ENCODE peak calls at places on chromosome 19, in four cellular contexts. W is tibial artery, G is cardiac muscle cell, S is stomach. X is an unnamed sample.

GRCh38 chr19:30208661-30209060 is 163.5 kb upstream of the ZNF536 start:
- DNase-seq in W (no peak), G (no peak), S (no peak), X (no peak)

GRCh38 chr19:38713227-38713649 is 31.0 kb downstream of the CAPN12 start:
- DNase-seq in W (peak; percentile 92), G (no peak), S (peak; percentile 87), X (no peak)

GRCh38 chr19:52542984-52543664 is 15.7 kb downstream of the ZNF808 start:
- DNase-seq in W (no peak), G (no peak), S (no peak), X (no peak)

GRCh38 chr19:19866599-19867248 is 1.0 kb downstream of the ZNF253 start:
- DNase-seq in W (no peak), G (peak; percentile 73), S (no peak), X (peak; percentile 75)

GRCh38 chr19:14542721-14543328 is 13.4 kb downstream of the TECR start:
- DNase-seq in W (no peak), G (no peak), S (no peak), X (no peak)

GRCh38 chr19:18416778-18417249 is 2.4 kb upstream of the SSBP4 start:
- DNase-seq in W (peak; percentile 96), G (peak; percentile 89), S (peak; percentile 74), X (no peak)

GRCh38 chr19:47273313-47274070 is 1.2 kb upstream of the INAFM1 start:
- DNase-seq in W (peak; percentile 98), G (peak; percentile 94), S (peak; percentile 94), X (no peak)

GRCh38 chr19:12840091-12841079 is 2.1 kb downstream of the MAST1 start:
- DNase-seq in W (no peak), G (peak; percentile 92), S (peak; percentile 71), X (peak; percentile 88)

GRCh38 chr19:3868770-3869456 is at the start of gene ZFR2:
- DNase-seq in W (no peak), G (peak; percentile 63), S (no peak), X (no peak)

GRCh38 chr19:39126593-39127187 is 1.1 kb downstream of the PAK4 start:
- DNase-seq in W (no peak), G (no peak), S (peak; percentile 86), X (no peak)

GRCh38 chr19:19146865-19147264 is 8.6 kb upstream of the TMEM161A start:
- DNase-seq in W (no peak), G (no peak), S (no peak), X (no peak)

GRCh38 chr19:17496337-17496997 is 15.0 kb upstream of the PGLS start:
- DNase-seq in W (no peak), G (peak; percentile 79), S (peak; percentile 76), X (no peak)

GRCh38 chr19:18896421-18896841 is 473 bp upstream of the CERS1 start:
- DNase-seq in W (peak; percentile 61), G (peak; percentile 22), S (no peak), X (no peak)

GRCh38 chr19:2032296-2032941 is 16.9 kb upstream of the BTBD2 start:
- DNase-seq in W (peak; percentile 99), G (no peak), S (peak; percentile 98), X (no peak)

GRCh38 chr19:23882493-23882892 is 32.2 kb upstream of the ZNF726 start:
- DNase-seq in W (no peak), G (no peak), S (peak; percentile 56), X (no peak)

GRCh38 chr19:55528030-55528801 is 8.7 kb downstream of the SBK2 start:
- DNase-seq in W (no peak), G (no peak), S (no peak), X (no peak)

GRCh38 chr19:11963566-11964355 is 1.1 kb upstream of the ZNF763 start:
- DNase-seq in W (peak; percentile 89), G (peak; percentile 87), S (peak; percentile 76), X (peak; percentile 61)

GRCh38 chr19:36009220-36009619 is 607 bp upstream of the SYNE4 start:
- DNase-seq in W (peak; percentile 88), G (peak; percentile 65), S (peak; percentile 72), X (no peak)

GRCh38 chr19:47369923-47370625 is 21.0 kb downstream of the DHX34 start:
- DNase-seq in W (no peak), G (no peak), S (no peak), X (no peak)

GRCh38 chr19:19858751-19859150 is 6.9 kb upstream of the ZNF253 start:
- DNase-seq in W (no peak), G (no peak), S (no peak), X (no peak)

GRCh38 chr19:46904114-46905060 is 43.6 kb downstream of the ARHGAP35 start:
- DNase-seq in W (no peak), G (no peak), S (no peak), X (no peak)

GRCh38 chr19:1843646-1844394 is 4.5 kb downstream of the REXO1 start:
- DNase-seq in W (no peak), G (no peak), S (no peak), X (no peak)

GRCh38 chr19:35207391-35207871 is 21.1 kb downstream of the FAM187B start:
- DNase-seq in W (no peak), G (no peak), S (no peak), X (no peak)

GRCh38 chr19:814108-815078 is 7.4 kb downstream of the PLPPR3 start:
- DNase-seq in W (no peak), G (no peak), S (no peak), X (no peak)

GRCh38 chr19:6039541-6040225 is 61.7 kb upstream of the RANBP3 start:
- DNase-seq in W (peak; percentile 31), G (no peak), S (no peak), X (no peak)
- H3K27ac ChIP-seq in W (no peak overlapping the region), G (no peak overlapping the region), S (no peak overlapping the region), X (no peak overlapping the region)

DNA sequence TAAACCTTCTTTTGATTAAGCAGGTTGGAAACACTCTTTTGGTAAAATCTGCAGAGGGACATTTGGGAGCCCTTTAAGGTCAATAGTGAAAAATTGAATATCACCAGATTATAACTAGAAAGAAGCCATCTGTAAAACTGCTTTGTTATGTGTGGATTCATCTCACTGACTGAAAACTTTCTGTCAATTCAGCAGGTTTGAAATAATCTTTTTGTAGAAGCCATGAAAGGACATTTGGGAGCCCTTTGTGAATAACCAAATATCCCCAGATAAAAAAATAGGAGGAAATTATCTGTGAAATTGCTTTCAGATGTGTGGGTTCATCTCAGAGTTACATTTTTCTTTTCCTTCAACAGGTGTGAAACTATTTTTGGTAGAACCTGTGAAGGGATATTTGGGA is 1690.7 kb downstream of the UQCRFS1 start:
- DNase-seq in W (no peak), G (no peak), S (no peak), X (no peak)
- H3K9me3 ChIP-seq in W (peaks cover 18% of the 10 kb centered on the region), G (peaks cover 3% of the 10 kb centered on the region), S (peaks cover 55% of the 10 kb centered on the region), X (no peaks in the 10 kb centered on the region)

GRCh38 chr19:50569938-50570540 is 1.8 kb upstream of the LRRC4B start:
- DNase-seq in W (no peak), G (no peak), S (no peak), X (no peak)
- H3K27me3 ChIP-seq in W (no peaks in the 10 kb centered on the region), G (peaks cover 32% of the 10 kb centered on the region), S (peaks cover 86% of the 10 kb centered on the region), X (no peaks in the 10 kb centered on the region)

DNA sequence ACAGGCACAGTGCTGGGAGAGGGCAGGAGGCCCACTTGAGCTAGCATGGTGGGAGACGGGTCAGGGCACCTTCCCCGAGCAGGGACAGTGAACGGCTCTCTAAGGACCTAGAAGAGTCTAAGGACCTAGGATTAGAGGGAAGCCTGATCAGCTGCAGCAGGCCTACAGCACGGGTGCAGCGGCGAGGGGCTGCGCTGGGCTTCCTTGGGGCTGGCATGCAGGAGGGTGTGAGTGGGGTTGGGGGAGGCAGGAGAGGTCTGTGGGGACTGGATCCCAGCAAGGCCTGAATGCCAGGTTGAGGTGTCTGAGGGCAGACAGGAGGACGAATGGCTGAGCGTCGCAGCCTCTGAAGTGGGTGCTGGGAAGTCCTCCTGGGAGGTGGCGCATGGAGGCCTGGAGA is 3.6 kb downstream of the SCAF1 start:
- DNase-seq in W (no peak), G (no peak), S (no peak), X (no peak)
- H3K27ac ChIP-seq in W (no peak overlapping the region), G (no peak overlapping the region), S (no peak overlapping the region), X (no peak overlapping the region)

GRCh38 chr19:21934593-21934992 is 76.2 kb downstream of the ZNF208 start:
- DNase-seq in W (no peak), G (no peak), S (no peak), X (no peak)

GRCh38 chr19:21934131-21934530 is 76.6 kb downstream of the ZNF208 start:
- DNase-seq in W (no peak), G (no peak), S (no peak), X (no peak)
- H3K9me3 ChIP-seq in W (no peaks in the 10 kb centered on the region), G (no peaks in the 10 kb centered on the region), S (peaks cover 8% of the 10 kb centered on the region), X (peaks cover 2% of the 10 kb centered on the region)